ENCODE peak calls at places on chromosome 4, in ten cellular contexts. H, F, C, K, O, T, Y, X, P and R are unnamed samples.

GRCh38 chr4:75490155-75490554 is 24.0 kb downstream of the RCHY1 start:
- DNase-seq in H (peak; percentile 55), F (no peak), C (peak; percentile 62), K (peak; percentile 17), O (no peak), T (peak; percentile 56), Y (no peak), X (peak; percentile 42), P (no peak), R (no peak)

GRCh38 chr4:16706251-16706650 is 192.2 kb downstream of the LDB2 start:
- DNase-seq in H (no peak), F (no peak), C (no peak), K (no peak), O (no peak), T (no peak), Y (no peak), X (peak; percentile 24), P (no peak), R (no peak)

GRCh38 chr4:26385690-26386089 is 64.9 kb downstream of the RBPJ start:
- DNase-seq in H (no peak), F (no peak), C (no peak), K (no peak), O (no peak), T (no peak), Y (no peak), X (no peak), P (no peak), R (no peak)

GRCh38 chr4:80694178-80694577 is 336.3 kb upstream of the BMP3 start:
- DNase-seq in H (no peak), F (no peak), C (no peak), K (peak; percentile 25), O (no peak), T (no peak), Y (no peak), X (no peak), P (no peak), R (peak; percentile 74)

GRCh38 chr4:55087016-55087929 is 38.1 kb downstream of the KDR start:
- DNase-seq in H (no peak), F (no peak), C (no peak), K (no peak), O (no peak), T (peak; percentile 22), Y (no peak), X (no peak), P (no peak), R (no peak)

GRCh38 chr4:189096717-189097116 is 844.0 kb upstream of the FRG1 start:
- DNase-seq in H (no peak), F (no peak), C (no peak), K (no peak), O (no peak), T (no peak), Y (no peak), X (no peak), P (no peak), R (no peak)

GRCh38 chr4:21979196-21979595 is 30.6 kb upstream of the KCNIP4 start:
- DNase-seq in H (no peak), F (no peak), C (no peak), K (no peak), O (no peak), T (no peak), Y (no peak), X (no peak), P (no peak), R (no peak)

GRCh38 chr4:89519771-89520170 is 212.2 kb upstream of the GPRIN3 start:
- DNase-seq in H (no peak), F (no peak), C (no peak), K (no peak), O (no peak), T (no peak), Y (no peak), X (no peak), P (no peak), R (no peak)

GRCh38 chr4:163710158-163710557 is 215.7 kb downstream of the TMA16 start:
- DNase-seq in H (no peak), F (no peak), C (no peak), K (no peak), O (no peak), T (no peak), Y (no peak), X (no peak), P (no peak), R (no peak)

GRCh38 chr4:84639143-84639542 is 56.2 kb downstream of the CDS1 start:
- DNase-seq in H (no peak), F (no peak), C (no peak), K (no peak), O (no peak), T (no peak), Y (no peak), X (no peak), P (no peak), R (no peak)

GRCh38 chr4:108276690-108277089 is 108.0 kb upstream of the LEF1 start:
- DNase-seq in H (no peak), F (no peak), C (no peak), K (no peak), O (no peak), T (no peak), Y (no peak), X (no peak), P (no peak), R (no peak)

GRCh38 chr4:71303850-71304249 is 35.0 kb upstream of the SLC4A4 start:
- DNase-seq in H (peak; percentile 26), F (no peak), C (peak; percentile 17), K (no peak), O (no peak), T (no peak), Y (no peak), X (no peak), P (no peak), R (no peak)

GRCh38 chr4:142719854-142720541 is 126.1 kb downstream of the INPP4B start:
- DNase-seq in H (peak; percentile 73), F (no peak), C (peak; percentile 66), K (peak; percentile 77), O (no peak), T (peak; percentile 40), Y (no peak), X (peak; percentile 13), P (no peak), R (peak; percentile 44)

GRCh38 chr4:44447563-44448504 is 775 bp downstream of the KCTD8 start:
- DNase-seq in H (no peak), F (peak; percentile 14), C (peak; percentile 30), K (no peak), O (no peak), T (peak; percentile 2), Y (peak; percentile 59), X (peak; percentile 14), P (no peak), R (no peak)

GRCh38 chr4:15234585-15235126 is 193.2 kb upstream of the C1QTNF7 start:
- DNase-seq in H (peak; percentile 95), F (no peak), C (peak; percentile 95), K (no peak), O (no peak), T (peak; percentile 98), Y (no peak), X (peak; percentile 92), P (no peak), R (peak; percentile 90)

GRCh38 chr4:153513596-153513995 is 47.4 kb downstream of the TMEM131L start:
- DNase-seq in H (peak; percentile 81), F (no peak), C (peak; percentile 76), K (no peak), O (no peak), T (peak; percentile 77), Y (no peak), X (no peak), P (no peak), R (no peak)

GRCh38 chr4:12472082-12472481 is 1012.1 kb downstream of the RAB28 start:
- DNase-seq in H (no peak), F (no peak), C (no peak), K (no peak), O (no peak), T (no peak), Y (no peak), X (no peak), P (no peak), R (no peak)

GRCh38 chr4:3306465-3306864 is 13.6 kb downstream of the RGS12 start:
- DNase-seq in H (no peak), F (no peak), C (no peak), K (no peak), O (no peak), T (no peak), Y (peak; percentile 49), X (no peak), P (no peak), R (no peak)

GRCh38 chr4:16617416-16617815 is 281.0 kb downstream of the LDB2 start:
- DNase-seq in H (no peak), F (no peak), C (peak; percentile 65), K (no peak), O (no peak), T (peak; percentile 79), Y (no peak), X (no peak), P (no peak), R (no peak)

GRCh38 chr4:24968992-24969391 is 56.1 kb upstream of the CCDC149 start:
- DNase-seq in H (no peak), F (no peak), C (no peak), K (no peak), O (no peak), T (no peak), Y (no peak), X (no peak), P (no peak), R (no peak)

GRCh38 chr4:149896428-149896827 is 80.8 kb upstream of the IQCM start:
- DNase-seq in H (peak; percentile 60), F (no peak), C (peak; percentile 51), K (peak; percentile 56), O (no peak), T (peak; percentile 53), Y (no peak), X (peak; percentile 62), P (no peak), R (no peak)

GRCh38 chr4:55437356-55437796 is 41.6 kb downstream of the TMEM165 start:
- DNase-seq in H (peak; percentile 70), F (no peak), C (peak; percentile 65), K (peak; percentile 29), O (no peak), T (peak; percentile 70), Y (no peak), X (no peak), P (no peak), R (no peak)

GRCh38 chr4:3201718-3202702 is 46.9 kb upstream of the MSANTD1 start:
- DNase-seq in H (peak; percentile 40), F (peak; percentile 48), C (peak; percentile 38), K (no peak), O (no peak), T (peak; percentile 61), Y (peak; percentile 49), X (no peak), P (no peak), R (no peak)

GRCh38 chr4:148108776-148109175 is 333.4 kb downstream of the NR3C2 start:
- DNase-seq in H (no peak), F (no peak), C (no peak), K (no peak), O (no peak), T (no peak), Y (no peak), X (no peak), P (no peak), R (no peak)

GRCh38 chr4:38743866-38744265 is 38.9 kb downstream of the TLR10 start:
- DNase-seq in H (no peak), F (no peak), C (peak; percentile 6), K (no peak), O (no peak), T (no peak), Y (no peak), X (peak; percentile 33), P (no peak), R (no peak)